ENCODE peak calls at places on chromosomes 12 and 14, in seven cellular contexts. U is RWPE1; Z is epithelial cell of esophagus; O is effector CD4-positive, alpha-beta T cell; T is AG08395; Y is IMR-90; Q is glutamatergic neuron. I is an unnamed sample.

GRCh38 chr12:89259831-89260230 is 92.5 kb downstream of the DUSP6 start:
- DNase-seq in Z (no peak), Y (peak), O (no peak), U (no peak), Q (no peak), T (no peak), I (no peak)

GRCh38 chr12:110983811-110984210 is 63.4 kb upstream of the MYL2 start:
- DNase-seq in Q (no peak), Z (no peak), Y (no peak), T (no peak), O (no peak), U (no peak), I (no peak)

GRCh38 chr14:93906341-93907329 is 20.5 kb upstream of the FAM181A start:
- DNase-seq in T (peak), O (peak), Y (peak), Z (peak), U (peak), Q (peak), I (peak)

GRCh38 chr14:88380405-88380804 is 5.1 kb upstream of the SPATA7 start:
- DNase-seq in Q (no peak), Z (peak), O (no peak), T (peak), Y (peak), U (no peak), I (no peak)

GRCh38 chr14:102593841-102594170 is 1.4 kb downstream of the RCOR1 start:
- DNase-seq in Q (no peak), T (no peak), O (no peak), Y (no peak), U (no peak), Z (no peak), I (no peak)

GRCh38 chr12:92538970-92539749 is 163.6 kb upstream of the PLEKHG7 start:
- DNase-seq in T (peak), Q (no peak), O (no peak), Y (peak), Z (peak), U (peak), I (no peak)

GRCh38 chr12:56222531-56222895 is 791 bp upstream of the RNF41 start:
- DNase-seq in O (no peak), Z (no peak), T (no peak), Y (no peak), Q (no peak), U (no peak), I (no peak)

GRCh38 chr12:127550271-127550670 is 716.7 kb upstream of the TMEM132C start:
- DNase-seq in Z (peak), T (peak), O (no peak), Q (no peak), U (peak), Y (peak), I (no peak)

GRCh38 chr14:64118892-64119291 is 175.3 kb downstream of the ESR2 start:
- DNase-seq in Z (peak), Y (no peak), T (no peak), O (no peak), Q (no peak), U (no peak), I (no peak)

GRCh38 chr12:41893491-41893890 is 251.2 kb downstream of the GXYLT1 start:
- DNase-seq in T (no peak), Q (no peak), Z (no peak), U (no peak), Y (no peak), O (no peak), I (no peak)